ENCODE peak calls at places on chromosomes 4 and X, in ten cellular contexts. E is lower lobe of right lung, A is IMR-90, I is spleen, Q is A549, X is left ventricle myocardium inferior, S is hepatocyte, F is heart right ventricle, D is psoas muscle, L is uterus. O is an unnamed sample.

GRCh38 chr4:8345053-8345945 is 75.7 kb downstream of the HTRA3 start:
- DNase-seq in A (no peak), Q (no peak), L (no peak), D (no peak), I (no peak), F (no peak), E (no peak), X (no peak), S (no peak), O (no peak)

GRCh38 chr4:172270421-172270820 is 457.2 kb downstream of the GALNTL6 start:
- DNase-seq in X (no peak), Q (no peak), L (no peak), I (no peak), S (peak; percentile 8), F (no peak), E (no peak), A (no peak), D (no peak), O (no peak)

GRCh38 chr4:88693792-88694191 is 3.8 kb downstream of the NAP1L5 start:
- DNase-seq in X (no peak), I (no peak), E (no peak), F (no peak), L (no peak), D (no peak), A (no peak), Q (no peak), S (no peak), O (no peak)

GRCh38 chr4:186137193-186137792 is 32.8 kb downstream of the FAM149A start:
- DNase-seq in L (no peak), A (peak; percentile 27), E (no peak), D (no peak), I (no peak), X (no peak), Q (peak; percentile 11), F (no peak), S (peak; percentile 30), O (no peak)

GRCh38 chr4:113447695-113448265 is 313.8 kb downstream of the CAMK2D start:
- DNase-seq in L (peak; percentile 43), D (no peak), E (peak; percentile 63), Q (no peak), F (no peak), A (no peak), I (no peak), X (no peak), S (no peak), O (no peak)

GRCh38 chrX:150635952-150636351 is 57.2 kb upstream of the MTMR1 start:
- DNase-seq in A (peak; percentile 84), E (no peak), X (no peak), S (no peak), D (no peak), L (no peak), F (no peak), I (no peak), Q (peak; percentile 34), O (no peak)

GRCh38 chrX:46485897-46486296 is 59.3 kb downstream of the ZNF674 start:
- DNase-seq in F (no peak), E (no peak), S (no peak), A (no peak), Q (no peak), D (no peak), X (no peak), L (no peak), I (no peak), O (no peak)

GRCh38 chr4:156981262-156981661 is 9.7 kb upstream of the PDGFC start:
- DNase-seq in X (no peak), S (no peak), E (no peak), L (no peak), F (no peak), A (no peak), I (no peak), D (no peak), Q (no peak), O (no peak)

GRCh38 chrX:118554511-118554910 is 58.9 kb downstream of the DOCK11 start:
- DNase-seq in F (no peak), Q (no peak), L (no peak), A (no peak), I (no peak), S (no peak), D (no peak), X (no peak), E (no peak), O (no peak)

GRCh38 chrX:32137525-32137924 is 1065.7 kb upstream of the FTHL17 start:
- DNase-seq in I (no peak), A (no peak), S (peak; percentile 38), E (no peak), X (no peak), L (no peak), F (no peak), Q (no peak), D (no peak), O (no peak)

GRCh38 chrX:10156199-10157031 is at the start of gene CLCN4:
- DNase-seq in X (peak; percentile 63), D (peak; percentile 74), F (peak; percentile 71), Q (peak; percentile 47), L (no peak), A (no peak), E (peak; percentile 81), I (peak; percentile 88), S (peak; percentile 54), O (peak; percentile 68)

GRCh38 chr4:84985952-84986351 is 19.5 kb upstream of the WDFY3 start:
- DNase-seq in I (no peak), L (no peak), D (no peak), A (peak; percentile 78), F (no peak), S (no peak), X (no peak), E (no peak), Q (peak; percentile 25), O (no peak)

GRCh38 chr4:131613824-131614216 is 1535.3 kb upstream of the PCDH10 start:
- DNase-seq in F (no peak), I (no peak), S (no peak), X (no peak), A (peak; percentile 0), D (no peak), Q (no peak), L (no peak), E (no peak), O (no peak)

GRCh38 chrX:152904151-152905080 is 6.5 kb downstream of the ZNF185 start:
- DNase-seq in E (no peak), X (no peak), L (peak; percentile 54), S (peak; percentile 66), A (peak; percentile 77), D (peak; percentile 48), F (peak; percentile 22), Q (peak; percentile 44), I (peak; percentile 77), O (no peak)

GRCh38 chrX:49184294-49185061 is 1.7 kb downstream of the PRICKLE3 start:
- DNase-seq in I (peak; percentile 89), Q (peak; percentile 95), S (peak; percentile 93), A (peak; percentile 83), L (peak; percentile 97), X (peak; percentile 91), E (peak; percentile 92), D (peak; percentile 90), F (peak; percentile 90), O (peak; percentile 94)

GRCh38 chr4:53722110-53722509 is 130.8 kb upstream of the LNX1 start:
- DNase-seq in Q (no peak), F (no peak), S (no peak), I (no peak), L (no peak), E (no peak), D (no peak), A (no peak), X (no peak), O (no peak)

GRCh38 chr4:26907731-26908599 is 47.3 kb downstream of the STIM2 start:
- DNase-seq in A (no peak), S (no peak), E (no peak), I (no peak), L (no peak), F (no peak), X (no peak), D (no peak), Q (no peak), O (no peak)

GRCh38 chrX:30513284-30513683 is 64.3 kb downstream of the TASL start:
- DNase-seq in F (no peak), S (no peak), Q (peak; percentile 16), L (no peak), E (no peak), D (no peak), X (no peak), I (no peak), A (no peak), O (no peak)

GRCh38 chr4:27081675-27082579 is 221.3 kb downstream of the STIM2 start:
- DNase-seq in A (no peak), L (no peak), F (no peak), D (no peak), S (no peak), X (no peak), E (no peak), Q (no peak), I (no peak), O (no peak)

GRCh38 chr4:138935-139334 is 14.6 kb downstream of the ZNF718 start:
- DNase-seq in I (no peak), L (no peak), S (no peak), E (no peak), D (no peak), F (no peak), Q (no peak), X (no peak), A (no peak), O (no peak)
- H3K9me3 ChIP-seq in I (peaks cover 56% of the 10 kb centered on the region), L (peaks cover 12% of the 10 kb centered on the region), S (peaks cover 93% of the 10 kb centered on the region), E (peaks cover 90% of the 10 kb centered on the region), D (peaks cover 72% of the 10 kb centered on the region), F (peaks cover 6% of the 10 kb centered on the region), Q (peaks cover 77% of the 10 kb centered on the region), X (peaks cover 100% of the 10 kb centered on the region), A (peaks cover 45% of the 10 kb centered on the region), O (peaks cover 7% of the 10 kb centered on the region)

GRCh38 chrX:34426334-34426733 is 230.8 kb downstream of the TMEM47 start:
- DNase-seq in D (no peak), S (no peak), L (no peak), E (no peak), F (no peak), A (no peak), Q (no peak), X (no peak), I (no peak), O (no peak)
- TF ChIP-seq CTCF in D (no peak), S (no peak), L (no peak), E (no peak), F (no peak), A (no peak), Q (no peak), X (no peak), I (no peak), O (no peak)

GRCh38 chr4:1253831-1254230 is 4.9 kb upstream of the CTBP1 start:
- DNase-seq in D (no peak), F (no peak), E (no peak), A (no peak), I (peak; percentile 24), X (no peak), S (no peak), L (no peak), Q (no peak), O (no peak)
- H3K9me3 ChIP-seq in D (no peaks in the 10 kb centered on the region), F (no peaks in the 10 kb centered on the region), E (no peaks in the 10 kb centered on the region), A (peaks cover 36% of the 10 kb centered on the region), I (no peaks in the 10 kb centered on the region), X (peaks cover 7% of the 10 kb centered on the region), S (no peaks in the 10 kb centered on the region), L (no peaks in the 10 kb centered on the region), Q (peaks cover 65% of the 10 kb centered on the region), O (no peaks in the 10 kb centered on the region)

DNA sequence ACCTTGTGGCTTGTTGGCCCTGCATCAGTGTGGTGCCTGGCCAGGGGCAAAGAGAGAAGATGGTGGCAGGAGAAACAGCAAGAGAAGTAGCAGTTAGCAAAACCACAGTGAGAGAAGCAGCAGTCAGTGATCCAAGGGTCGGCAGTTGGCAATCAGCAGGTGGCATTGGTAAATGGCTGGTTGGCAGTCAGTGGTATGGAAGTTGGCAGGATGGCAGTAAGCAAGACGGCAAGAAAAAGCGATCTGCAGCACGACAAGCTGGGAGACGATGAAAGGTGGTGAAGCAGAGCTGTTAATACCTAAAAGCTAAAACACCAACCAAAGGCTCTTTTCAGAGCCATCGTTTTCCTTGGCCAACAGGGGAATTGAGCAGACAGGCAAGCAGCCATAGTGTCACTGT is 2078.3 kb downstream of the PCDH7 start:
- DNase-seq in Q (no peak), X (no peak), A (no peak), F (no peak), I (no peak), L (no peak), D (no peak), S (no peak), E (no peak), O (no peak)
- TF ChIP-seq CTCF in Q (no peak), X (no peak), A (no peak), F (no peak), I (no peak), L (no peak), D (no peak), S (no peak), E (no peak), O (no peak)

O was measured in right atrium auricular region.